ENCODE peak calls at places on chromosomes 5 and 9, in six cellular contexts. S is HepG2; K is CD8-positive, alpha-beta T cell; F is pancreas; H is left ventricle myocardium inferior; E is body of pancreas. T is an unnamed sample. For H3K4me1, the result is how much of the 10 kb centered on the place peaks cover.

GRCh38 chr9:110069326-110070248 is 138.4 kb downstream of the C9orf152 start:
- DNase-seq in S (no peak), E (peak), K (no peak), F (no peak), H (no peak), T (no peak)

GRCh38 chr9:137967280-137967943 is 89.8 kb downstream of the CACNA1B start:
- DNase-seq in K (no peak), F (no peak), S (no peak), H (no peak), E (no peak), T (peak)

GRCh38 chr5:131475416-131476045 is 159.5 kb downstream of the RAPGEF6 start:
- DNase-seq in S (no peak), K (no peak), F (no peak), E (no peak), H (no peak), T (no peak)

GRCh38 chr9:123319541-123320339 is 36.3 kb upstream of the CRB2 start:
- DNase-seq in F (no peak), K (no peak), H (no peak), E (no peak), S (peak), T (no peak)

GRCh38 chr5:170818222-170818621 is 34.7 kb downstream of the GABRP start:
- DNase-seq in S (no peak), E (no peak), K (no peak), F (no peak), H (no peak), T (no peak)

GRCh38 chr9:3482578-3482977 is 43.2 kb downstream of the RFX3 start:
- DNase-seq in E (no peak), H (no peak), K (no peak), S (no peak), F (no peak), T (no peak)

GRCh38 chr9:137269231-137269772 is 8.2 kb upstream of the TOR4A start:
- DNase-seq in E (peak), K (no peak), S (no peak), F (no peak), H (no peak), T (peak)

GRCh38 chr5:172303090-172303995 is 19.8 kb upstream of the UBTD2 start:
- DNase-seq in E (no peak), F (no peak), S (peak), K (no peak), H (no peak), T (no peak)

GRCh38 chr9:37939575-37940095 is 35.7 kb upstream of the SLC25A51 start:
- DNase-seq in E (no peak), K (no peak), S (peak), F (no peak), H (no peak), T (no peak)
- H3K4me1 ChIP-seq in E (under half), K (under half), S (under half), F (under half), H (half or more), T (under half)

GRCh38 chr9:94973491-94973941 is 247.0 kb downstream of the AOPEP start:
- DNase-seq in K (no peak), S (no peak), H (no peak), E (no peak), F (no peak), T (no peak)
- H3K27ac ChIP-seq in K (no peak), S (no peak), H (no peak), E (peak), F (peak), T (peak)

GRCh38 chr5:39409036-39409435 is 15.7 kb downstream of the DAB2 start:
- DNase-seq in H (no peak), F (no peak), K (no peak), S (no peak), E (no peak), T (no peak)
- H3K4me1 ChIP-seq in H (half or more), F (under half), K (under half), S (half or more), E (under half), T (under half)

GRCh38 chr5:174338204-174339010 is 292.9 kb downstream of the NSG2 start:
- DNase-seq in E (no peak), K (no peak), S (no peak), H (no peak), F (no peak), T (no peak)
- H3K27ac ChIP-seq in E (no peak), K (no peak), S (no peak), H (no peak), F (no peak), T (no peak)

GRCh38 chr5:78547171-78547570 is 101.4 kb downstream of the LHFPL2 start:
- DNase-seq in H (no peak), S (no peak), F (no peak), K (no peak), E (no peak), T (no peak)
- H3K4me1 ChIP-seq in H (half or more), S (under half), F (under half), K (under half), E (under half), T (under half)

GRCh38 chr9:19203058-19203457 is 27.4 kb upstream of the DENND4C start:
- DNase-seq in K (no peak), F (no peak), E (no peak), S (no peak), H (no peak), T (no peak)
- H3K27ac ChIP-seq in K (no peak), F (no peak), E (no peak), S (no peak), H (no peak), T (peak)

GRCh38 chr9:36040271-36040925 is 3.7 kb downstream of the RECK start:
- DNase-seq in S (no peak), E (no peak), K (no peak), F (no peak), H (no peak), T (no peak)

GRCh38 chr9:36037580-36038169 is 962 bp downstream of the RECK start:
- DNase-seq in K (no peak), E (no peak), F (no peak), H (no peak), S (no peak), T (no peak)

GRCh38 chr9:36039696-36040095 is 3.0 kb downstream of the RECK start:
- DNase-seq in S (no peak), F (no peak), K (no peak), E (no peak), H (no peak), T (no peak)

GRCh38 chr9:36036780-36037579 is at the start of gene RECK:
- DNase-seq in K (peak), H (peak), S (peak), F (peak), E (peak), T (peak)

GRCh38 chr9:36039121-36039520 is 2.4 kb downstream of the RECK start:
- DNase-seq in E (no peak), S (no peak), F (no peak), H (no peak), K (no peak), T (no peak)
- H3K4me1 ChIP-seq in E (under half), S (under half), F (under half), H (half or more), K (under half), T (half or more)